ENCODE peak calls at places on chromosomes 1 and 21, in ten cellular contexts. A is upper lobe of left lung, K is right cardiac atrium, S is H1, T is ovary, Z is prostate gland, Q is mesendoderm, R is heart left ventricle, M is OCI-LY7, Y is A549. L is an unnamed sample.
A peak's percentile ranks its signal among the peaks of the same experiment; 100 is the strongest.

GRCh38 chr1:183319051-183319450 is 99.1 kb downstream of the NMNAT2 start:
- DNase-seq in R (no peak), T (no peak), M (no peak), A (no peak), K (no peak), S (no peak), Y (no peak), Z (no peak), Q (no peak), L (no peak)

GRCh38 chr21:39050839-39051560 is 132.3 kb downstream of the PSMG1 start:
- DNase-seq in S (no peak), R (no peak), Z (no peak), Q (no peak), T (no peak), K (no peak), A (no peak), Y (no peak), M (no peak), L (no peak)

GRCh38 chr1:61269648-61270047 is 187.3 kb downstream of the NFIA start:
- DNase-seq in M (no peak), S (no peak), Y (no peak), A (no peak), R (no peak), K (no peak), Q (peak; percentile 31), Z (no peak), T (no peak), L (no peak)

GRCh38 chr1:150688786-150689185 is 8.2 kb downstream of the GOLPH3L start:
- DNase-seq in Y (no peak), Z (no peak), K (no peak), R (no peak), M (no peak), S (no peak), A (no peak), T (no peak), Q (no peak), L (no peak)

GRCh38 chr1:213120386-213120785 is 69.3 kb downstream of the RPS6KC1 start:
- DNase-seq in Z (no peak), S (no peak), Q (no peak), Y (no peak), A (no peak), K (no peak), R (no peak), M (no peak), T (no peak), L (no peak)

GRCh38 chr1:199574949-199575348 is 452.6 kb upstream of the NR5A2 start:
- DNase-seq in M (no peak), K (no peak), Y (peak; percentile 13), T (no peak), R (no peak), S (no peak), Q (no peak), A (no peak), Z (no peak), L (no peak)

GRCh38 chr1:35555601-35556477 is 1.4 kb downstream of the KIAA0319L start:
- DNase-seq in S (no peak), K (no peak), A (no peak), Z (no peak), R (no peak), M (no peak), Y (peak; percentile 31), T (no peak), Q (no peak), L (no peak)

GRCh38 chr1:87291107-87291506 is 37.6 kb upstream of the LMO4 start:
- DNase-seq in M (no peak), R (no peak), Q (no peak), A (no peak), T (no peak), Z (no peak), Y (no peak), S (no peak), K (no peak), L (no peak)

GRCh38 chr1:17755120-17755519 is at the start of gene ACTL8:
- DNase-seq in K (no peak), Z (no peak), Y (peak; percentile 44), S (no peak), T (no peak), Q (no peak), M (peak; percentile 6), A (no peak), R (no peak), L (no peak)

GRCh38 chr1:9685833-9686232 is 34.3 kb downstream of the PIK3CD start:
- DNase-seq in M (no peak), S (no peak), K (no peak), Z (no peak), R (no peak), A (no peak), Y (no peak), Q (no peak), T (no peak), L (no peak)

GRCh38 chr1:9687876-9688582 is 36.5 kb downstream of the PIK3CD start:
- DNase-seq in R (no peak), Y (no peak), Z (no peak), T (peak; percentile 56), M (no peak), S (no peak), Q (no peak), A (no peak), K (peak; percentile 54), L (no peak)

GRCh38 chr1:9689011-9689706 is 37.6 kb downstream of the PIK3CD start:
- DNase-seq in K (peak; percentile 93), Y (peak; percentile 61), R (peak; percentile 83), T (peak; percentile 90), Z (peak; percentile 79), M (peak; percentile 85), Q (peak; percentile 77), S (no peak), A (peak; percentile 92), L (peak; percentile 45)

GRCh38 chr1:9688599-9688998 is 37.1 kb downstream of the PIK3CD start:
- DNase-seq in R (no peak), Y (no peak), Q (no peak), Z (no peak), A (no peak), K (peak; percentile 22), M (no peak), T (no peak), S (no peak), L (no peak)

GRCh38 chr1:9687120-9687875 is 35.8 kb downstream of the PIK3CD start:
- DNase-seq in K (peak; percentile 73), A (peak; percentile 78), Y (peak; percentile 56), M (peak; percentile 82), R (peak; percentile 32), Q (peak; percentile 77), Z (peak; percentile 65), T (peak; percentile 71), S (peak; percentile 75), L (no peak)
- H3K27ac ChIP-seq in K (no peak overlapping the region), A (peak overlapping the region; percentile 69), Y (peak overlapping the region; percentile 95), M (no peak overlapping the region), R (no peak overlapping the region), Q (no peak overlapping the region), Z (peak overlapping the region; percentile 26), T (no peak overlapping the region), S (peak overlapping the region; percentile 62), L (no peak overlapping the region)

DNA sequence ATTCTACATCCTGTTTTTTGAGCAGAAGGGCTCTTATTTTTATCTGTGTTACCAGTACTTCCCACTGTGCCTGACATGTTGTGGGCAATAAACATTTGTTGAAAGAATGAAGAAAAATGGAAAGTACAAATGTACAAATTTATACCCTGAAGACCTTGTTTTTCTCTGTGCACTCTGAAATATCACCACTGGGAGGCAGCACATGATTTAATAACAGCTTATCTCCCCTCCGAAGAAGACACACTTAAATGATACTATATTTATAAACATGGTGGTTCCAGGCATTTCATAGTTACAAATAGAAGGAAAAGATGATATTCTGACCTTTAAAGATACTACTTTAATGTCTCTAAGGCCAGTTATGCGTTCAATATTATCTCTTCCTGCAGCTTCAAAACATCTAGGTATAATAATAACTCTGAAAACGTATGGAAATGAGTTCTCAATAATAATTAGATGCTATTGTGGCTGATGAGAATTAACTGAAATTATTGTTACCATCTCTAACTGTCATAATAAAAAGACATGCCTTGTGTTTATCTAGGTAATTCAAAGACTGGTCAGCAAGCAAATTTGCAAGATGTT is 12.8 kb downstream of the DYNLT5 start:
- DNase-seq in S (no peak), M (peak; percentile 79), T (no peak), Z (peak; percentile 16), R (peak; percentile 18), K (no peak), Q (peak; percentile 42), A (no peak), Y (peak; percentile 38), L (no peak)
- H3K27ac ChIP-seq in S (no peak overlapping the region), M (peak overlapping the region; percentile 99), T (no peak overlapping the region), Z (no peak overlapping the region), R (no peak overlapping the region), K (no peak overlapping the region), Q (no peak overlapping the region), A (no peak overlapping the region), Y (no peak overlapping the region), L (no peak overlapping the region)

DNA sequence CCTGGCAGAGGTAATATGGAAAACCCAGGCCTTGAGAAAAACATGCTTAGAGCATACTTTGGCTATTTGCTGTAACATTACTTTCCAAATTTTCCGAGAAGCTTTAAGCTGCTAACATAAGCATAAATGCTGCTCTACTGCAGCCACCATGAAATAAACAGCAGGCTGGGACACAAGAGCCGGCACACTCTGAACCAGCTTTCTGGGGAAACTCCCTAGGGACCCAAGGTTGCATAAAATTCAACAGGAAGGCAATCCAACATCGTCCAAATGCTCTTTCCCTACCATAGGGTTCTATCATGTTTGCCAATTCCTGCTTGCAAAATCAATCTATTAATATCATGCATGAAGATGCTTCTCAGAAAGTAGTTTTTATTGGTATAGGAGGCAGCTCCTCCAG is 136.0 kb upstream of the ZNF648 start:
- DNase-seq in K (no peak), Q (no peak), T (peak; percentile 44), M (no peak), A (no peak), S (no peak), Y (no peak), Z (no peak), R (no peak), L (no peak)
- H3K27ac ChIP-seq in K (peak overlapping the region; percentile 30), Q (no peak overlapping the region), T (peak overlapping the region; percentile 24), M (no peak overlapping the region), A (peak overlapping the region; percentile 63), S (no peak overlapping the region), Y (no peak overlapping the region), Z (peak overlapping the region; percentile 36), R (peak overlapping the region; percentile 19), L (no peak overlapping the region)

DNA sequence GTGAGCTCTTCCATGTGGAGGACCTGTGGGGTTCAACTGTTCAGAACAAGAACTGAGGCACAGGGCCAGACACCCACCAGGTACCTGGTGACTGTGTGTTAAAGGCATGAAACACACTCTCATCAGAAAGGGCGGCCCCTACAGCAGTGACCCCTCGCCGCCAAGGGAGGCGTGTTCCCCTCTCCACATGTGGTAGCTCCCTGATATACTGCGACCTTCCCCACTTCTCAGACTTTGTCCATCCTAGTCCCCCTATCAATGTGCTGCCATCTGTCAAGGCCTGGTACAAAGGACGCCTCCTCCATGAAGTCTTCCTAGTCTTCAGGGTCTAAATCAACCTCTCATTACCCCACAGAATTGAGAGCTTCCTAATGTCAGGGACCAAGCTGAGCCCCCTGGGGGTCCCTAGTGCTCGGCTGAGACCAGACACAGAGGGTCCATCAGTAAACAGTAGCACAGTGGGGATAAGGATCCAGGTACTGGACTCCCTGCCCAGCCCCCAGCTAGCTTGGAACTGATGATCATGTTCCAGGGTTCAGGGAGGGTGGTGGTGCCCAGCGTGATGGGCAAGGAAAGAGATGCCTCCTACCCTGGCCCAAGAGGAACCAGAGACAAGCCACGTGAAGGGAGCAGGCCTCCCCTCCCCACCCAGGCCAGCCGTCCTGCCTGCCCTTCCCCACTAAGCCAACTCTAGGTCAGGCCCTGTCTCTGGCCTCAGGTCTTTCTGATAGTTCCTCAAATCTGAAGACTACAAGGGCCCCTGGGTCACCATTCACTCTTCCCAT is 10.3 kb downstream of the SDC3 start:
- DNase-seq in R (no peak), A (no peak), M (no peak), K (peak; percentile 51), S (no peak), Z (no peak), T (no peak), Y (no peak), Q (no peak), L (no peak)
- H3K27ac ChIP-seq in R (no peak overlapping the region), A (no peak overlapping the region), M (no peak overlapping the region), K (no peak overlapping the region), S (no peak overlapping the region), Z (no peak overlapping the region), T (no peak overlapping the region), Y (no peak overlapping the region), Q (no peak overlapping the region), L (no peak overlapping the region)

L was measured in caudate nucleus.